ENCODE peak calls at places on chromosomes 7 and 10, in nine cellular contexts. B is WERI-Rb-1; H is neural crest cell; W is IMR-90; N is CD8-positive, alpha-beta T cell; T is GM12865; Q is chondrocyte; P is hepatocyte; R is type B pancreatic cell. Y is an unnamed sample.

GRCh38 chr10:21049482-21049881 is 152.4 kb upstream of the NEBL start:
- DNase-seq in B (no peak), H (no peak), W (no peak), N (no peak), T (no peak), Q (no peak), P (no peak), R (no peak), Y (no peak)

GRCh38 chr10:79007843-79008319 is 60.9 kb upstream of the ZMIZ1 start:
- DNase-seq in B (peak), H (no peak), W (no peak), N (no peak), T (no peak), Q (no peak), P (no peak), R (no peak), Y (no peak)

GRCh38 chr7:41879113-41879385 is 176.2 kb upstream of the INHBA start:
- DNase-seq in B (no peak), H (no peak), W (peak), N (no peak), T (no peak), Q (no peak), P (no peak), R (no peak), Y (no peak)

GRCh38 chr7:38190010-38190409 is 12.0 kb downstream of the STARD3NL start:
- DNase-seq in B (no peak), H (no peak), W (peak), N (no peak), T (no peak), Q (no peak), P (no peak), R (no peak), Y (no peak)

GRCh38 chr10:130570119-130570518 is 433.9 kb downstream of the GLRX3 start:
- DNase-seq in B (no peak), H (no peak), W (no peak), N (no peak), T (no peak), Q (no peak), P (no peak), R (no peak), Y (no peak)

GRCh38 chr10:97522071-97522470 is 23.3 kb downstream of the UBTD1 start:
- DNase-seq in B (no peak), H (no peak), W (no peak), N (no peak), T (no peak), Q (no peak), P (no peak), R (no peak), Y (no peak)

GRCh38 chr10:95278061-95278988 is 12.5 kb downstream of the PDLIM1 start:
- DNase-seq in B (no peak), H (no peak), W (peak), N (no peak), T (no peak), Q (no peak), P (no peak), R (no peak), Y (no peak)

GRCh38 chr10:96658844-96659243 is 61.5 kb downstream of the PIK3AP1 start:
- DNase-seq in B (no peak), H (no peak), W (no peak), N (no peak), T (no peak), Q (no peak), P (no peak), R (no peak), Y (no peak)

GRCh38 chr7:18126274-18126673 is 98.6 kb upstream of the PRPS1L1 start:
- DNase-seq in B (no peak), H (no peak), W (no peak), N (no peak), T (no peak), Q (no peak), P (peak), R (no peak), Y (no peak)

GRCh38 chr10:323651-324293 is 188.5 kb downstream of the ZMYND11 start:
- DNase-seq in B (no peak), H (no peak), W (peak), N (peak), T (peak), Q (no peak), P (peak), R (no peak), Y (peak)

GRCh38 chr10:80272793-80273522 is 16.5 kb downstream of the MAT1A start:
- DNase-seq in B (peak), H (no peak), W (no peak), N (peak), T (no peak), Q (no peak), P (peak), R (no peak), Y (no peak)

GRCh38 chr10:110803830-110804338 is 67.8 kb upstream of the PDCD4 start:
- DNase-seq in B (peak), H (peak), W (peak), N (peak), T (peak), Q (no peak), P (peak), R (no peak), Y (peak)

GRCh38 chr7:153061913-153062528 is 302.5 kb downstream of the ACTR3B start:
- DNase-seq in B (no peak), H (peak), W (no peak), N (no peak), T (no peak), Q (no peak), P (peak), R (no peak), Y (peak)

GRCh38 chr7:2017483-2017891 is 215.3 kb downstream of the MAD1L1 start:
- DNase-seq in B (no peak), H (no peak), W (no peak), N (no peak), T (no peak), Q (peak), P (no peak), R (no peak), Y (no peak)

DNA sequence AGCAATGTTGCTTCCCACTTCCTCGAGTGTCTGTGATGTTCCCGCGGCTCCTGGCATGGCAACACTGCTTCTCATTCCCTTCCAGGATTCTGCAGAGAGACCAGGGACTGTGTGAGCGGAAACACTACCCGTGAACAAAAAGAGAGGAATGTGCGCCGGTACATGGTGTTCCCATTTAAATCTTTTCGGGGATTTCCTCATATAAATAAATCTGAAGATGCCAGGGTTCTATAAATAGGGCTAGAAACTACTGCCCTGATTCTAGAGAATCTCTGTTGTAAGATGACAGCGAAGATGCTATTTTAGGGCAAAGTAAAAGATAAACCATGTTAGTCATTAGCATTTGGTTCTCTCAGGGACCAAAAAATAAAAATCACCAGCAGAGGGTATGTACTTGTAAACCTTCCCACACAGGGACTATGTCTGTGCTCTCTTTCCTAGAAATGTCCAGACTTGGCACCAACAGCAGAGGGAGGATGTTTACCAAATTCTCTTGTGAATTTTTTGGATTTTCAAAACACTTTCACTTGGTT is 92.2 kb upstream of the DDC start:
- DNase-seq in B (no peak), H (no peak), W (peak), N (no peak), T (peak), Q (no peak), P (peak), R (no peak), Y (no peak)
- TF ChIP-seq CTCF in B (no peak), H (no peak), W (no peak), N (no peak), T (no peak), Q (peak), P (no peak), R (no peak), Y (no peak)

DNA sequence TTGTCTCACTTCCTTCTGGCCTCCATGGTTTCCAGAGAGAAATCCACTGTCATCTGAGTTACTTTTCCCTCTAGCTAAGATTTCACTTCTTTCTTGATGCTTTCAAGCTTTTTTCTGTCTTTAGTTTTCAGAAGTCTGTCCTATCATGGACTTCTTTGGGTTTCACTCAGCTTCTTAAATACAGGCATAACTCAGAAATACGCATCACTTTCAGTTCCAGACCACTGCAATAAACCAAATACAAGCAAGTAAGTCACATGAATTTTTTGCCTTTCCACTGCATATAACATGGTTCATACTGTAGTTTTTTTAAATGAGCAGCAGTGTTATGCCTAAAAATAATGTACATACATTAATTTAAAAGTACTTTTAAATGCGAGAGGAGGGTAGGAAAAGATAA is 48.7 kb downstream of the STK17A start:
- DNase-seq in B (no peak), H (no peak), W (no peak), N (no peak), T (peak), Q (no peak), P (no peak), R (no peak), Y (no peak)
- TF ChIP-seq CTCF in B (no peak), H (no peak), W (no peak), N (no peak), T (no peak), Q (no peak), P (no peak), R (no peak), Y (no peak)

DNA sequence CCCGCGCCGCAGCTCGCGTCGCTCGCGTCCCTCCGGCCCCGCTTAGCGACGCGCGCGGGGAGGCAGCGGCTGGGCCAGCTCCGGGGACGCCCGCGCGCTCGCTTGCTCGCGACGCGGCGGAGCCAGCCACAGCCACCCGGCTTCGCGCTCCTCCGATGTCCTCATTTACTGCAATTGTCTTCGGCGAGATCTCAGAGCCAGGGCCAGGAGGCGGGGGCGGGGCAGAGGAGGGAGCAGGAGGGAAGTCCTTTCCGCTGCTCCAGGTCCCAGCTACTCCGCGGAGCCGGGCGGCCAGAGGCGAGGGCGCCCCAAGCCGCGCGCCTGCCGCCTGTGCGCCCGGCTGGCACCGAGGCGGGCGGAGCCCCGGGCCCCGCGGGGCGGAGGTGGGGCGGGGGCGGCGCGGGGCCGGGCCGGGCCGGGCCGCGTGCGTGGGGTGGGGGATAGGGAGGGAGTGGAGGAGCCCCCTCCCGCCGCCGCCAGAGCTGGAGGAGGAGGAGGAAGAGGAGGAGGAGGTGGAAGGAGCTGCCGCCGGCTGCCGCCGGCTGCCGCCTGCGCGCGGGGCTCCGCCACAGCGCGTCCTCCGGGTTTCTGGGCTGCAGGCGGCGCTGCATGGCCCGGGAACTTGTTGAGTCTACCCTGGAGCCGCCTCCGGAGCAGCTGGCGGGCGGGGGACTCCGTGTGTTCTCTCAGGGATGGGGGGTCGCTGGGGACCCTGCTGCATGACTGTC is at the start of gene INSYN2A:
- DNase-seq in B (peak), H (peak), W (peak), N (no peak), T (no peak), Q (no peak), P (peak), R (no peak), Y (peak)
- TF ChIP-seq CTCF in B (peak), H (peak), W (peak), N (no peak), T (no peak), Q (peak), P (peak), R (peak), Y (no peak)

GRCh38 chr10:68897336-68897741 is 3.8 kb upstream of the DDX50 start:
- DNase-seq in B (peak), H (peak), W (peak), N (no peak), T (peak), Q (no peak), P (peak), R (no peak), Y (peak)

GRCh38 chr10:68902382-68902781 is 1.3 kb downstream of the DDX50 start:
- DNase-seq in B (no peak), H (no peak), W (no peak), N (no peak), T (no peak), Q (no peak), P (no peak), R (no peak), Y (no peak)

GRCh38 chr10:68899186-68899745 is 1.8 kb upstream of the DDX50 start:
- DNase-seq in B (peak), H (no peak), W (no peak), N (no peak), T (no peak), Q (no peak), P (no peak), R (no peak), Y (no peak)

GRCh38 chr10:68900427-68901105 is 549 bp upstream of the DDX50 start:
- DNase-seq in B (peak), H (no peak), W (peak), N (no peak), T (no peak), Q (peak), P (no peak), R (no peak), Y (no peak)

GRCh38 chr10:68901106-68901927 is at the start of gene DDX50:
- DNase-seq in B (peak), H (peak), W (peak), N (peak), T (peak), Q (peak), P (peak), R (peak), Y (peak)
- TF ChIP-seq CTCF in B (no peak), H (peak), W (peak), N (no peak), T (no peak), Q (peak), P (no peak), R (peak), Y (no peak)

GRCh38 chr10:70510453-70510852 is 31.9 kb downstream of the PALD1 start:
- DNase-seq in B (no peak), H (no peak), W (no peak), N (no peak), T (no peak), Q (no peak), P (no peak), R (no peak), Y (no peak)

GRCh38 chr10:70509376-70509775 is 30.8 kb downstream of the PALD1 start:
- DNase-seq in B (no peak), H (no peak), W (no peak), N (no peak), T (no peak), Q (no peak), P (no peak), R (no peak), Y (no peak)

GRCh38 chr10:70505908-70506307 is 27.3 kb downstream of the PALD1 start:
- DNase-seq in B (no peak), H (no peak), W (no peak), N (no peak), T (no peak), Q (no peak), P (no peak), R (no peak), Y (no peak)

GRCh38 chr10:70510904-70511303 is 32.3 kb downstream of the PALD1 start:
- DNase-seq in B (no peak), H (no peak), W (no peak), N (no peak), T (no peak), Q (no peak), P (no peak), R (no peak), Y (no peak)

DNA sequence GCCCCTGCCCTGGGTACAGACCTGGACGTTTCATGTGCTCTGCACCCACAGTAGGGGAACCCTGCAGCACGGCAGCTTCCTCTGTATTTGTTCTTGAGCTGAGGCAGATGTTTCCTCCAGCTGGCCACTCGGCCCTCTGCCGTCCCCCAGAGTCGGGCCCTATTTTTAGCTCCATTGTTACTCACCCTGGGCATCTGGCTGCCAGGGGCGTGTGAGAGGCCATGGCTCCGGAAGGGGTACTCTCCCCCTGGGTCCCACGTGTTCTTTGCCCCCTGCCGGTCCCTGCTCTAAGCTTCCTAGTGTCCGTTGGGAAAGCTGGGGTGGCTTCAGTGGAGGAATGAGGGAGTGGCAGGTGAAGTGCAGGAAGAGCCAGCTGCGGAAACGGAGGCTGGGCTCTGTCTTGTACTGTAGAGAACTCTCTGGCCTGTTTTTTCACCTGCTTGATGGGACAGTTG is 30.4 kb downstream of the PALD1 start:
- DNase-seq in B (peak), H (no peak), W (peak), N (no peak), T (peak), Q (no peak), P (peak), R (no peak), Y (no peak)
- TF ChIP-seq CTCF in B (no peak), H (no peak), W (no peak), N (no peak), T (no peak), Q (peak), P (no peak), R (no peak), Y (no peak)

DNA sequence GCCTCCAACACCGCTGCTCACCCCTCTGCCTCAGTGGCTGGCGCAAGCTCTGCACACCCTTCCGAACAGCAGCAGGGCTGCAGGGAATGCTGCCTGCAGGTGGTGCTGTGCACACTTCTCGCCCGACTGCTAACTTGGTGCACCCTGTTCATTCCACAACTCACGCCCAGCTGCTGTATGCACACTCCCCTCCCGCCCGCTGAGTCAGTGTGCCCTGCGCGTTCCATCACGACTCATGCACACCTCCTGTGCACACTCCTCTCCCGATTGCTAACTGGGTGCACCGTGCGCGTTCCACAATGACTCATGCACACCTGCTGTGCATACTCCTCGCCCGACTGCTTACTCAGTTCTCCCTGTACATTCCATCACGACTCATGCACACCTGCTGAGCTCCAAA is 21.5 kb downstream of the ADARB2 start:
- DNase-seq in B (peak), H (peak), W (no peak), N (no peak), T (peak), Q (no peak), P (peak), R (no peak), Y (peak)
- TF ChIP-seq CTCF in B (peak), H (peak), W (no peak), N (no peak), T (peak), Q (peak), P (peak), R (peak), Y (no peak)

Y was measured in Calu3.